ENCODE peak calls at places on chromosomes 3 and 15, in five cellular contexts. One of them, this sample, is unnamed.

GRCh38 chr15:31502541-31503229 is 176.1 kb downstream of the KLF13 start:
- DNase-seq in chondrocyte: peak
- DNase-seq in activated CD4-positive, alpha-beta T cell treated with anti-CD3 and anti-CD28 coated beads for 1 hour: no peak
- DNase-seq in AG04449: no peak
- DNase-seq in ecto neural progenitor cell: peak
- DNase-seq in this sample: no peak

GRCh38 chr15:90988249-90988648 is 6.1 kb downstream of the PRC1 start:
- DNase-seq in ecto neural progenitor cell: no peak
- DNase-seq in chondrocyte: no peak
- DNase-seq in activated CD4-positive, alpha-beta T cell treated with anti-CD3 and anti-CD28 coated beads for 1 hour: no peak
- DNase-seq in AG04449: no peak
- DNase-seq in this sample: no peak

GRCh38 chr3:52021869-52022268 is 26.2 kb upstream of the RPL29 start:
- DNase-seq in activated CD4-positive, alpha-beta T cell treated with anti-CD3 and anti-CD28 coated beads for 1 hour: no peak
- DNase-seq in AG04449: no peak
- DNase-seq in chondrocyte: no peak
- DNase-seq in ecto neural progenitor cell: no peak
- DNase-seq in this sample: no peak

GRCh38 chr3:12040902-12041301 is 36.7 kb downstream of the SYN2 start:
- DNase-seq in AG04449: no peak
- DNase-seq in ecto neural progenitor cell: no peak
- DNase-seq in activated CD4-positive, alpha-beta T cell treated with anti-CD3 and anti-CD28 coated beads for 1 hour: no peak
- DNase-seq in chondrocyte: no peak
- DNase-seq in this sample: no peak

GRCh38 chr3:17372811-17373210 is 369.6 kb downstream of the TBC1D5 start:
- DNase-seq in AG04449: no peak
- DNase-seq in ecto neural progenitor cell: no peak
- DNase-seq in activated CD4-positive, alpha-beta T cell treated with anti-CD3 and anti-CD28 coated beads for 1 hour: no peak
- DNase-seq in chondrocyte: no peak
- DNase-seq in this sample: peak

GRCh38 chr15:39429898-39430357 is 151.0 kb upstream of the THBS1 start:
- DNase-seq in AG04449: no peak
- DNase-seq in ecto neural progenitor cell: no peak
- DNase-seq in activated CD4-positive, alpha-beta T cell treated with anti-CD3 and anti-CD28 coated beads for 1 hour: no peak
- DNase-seq in chondrocyte: no peak
- DNase-seq in this sample: peak

GRCh38 chr15:65981837-65982696 is 112.8 kb downstream of the RAB11A start:
- DNase-seq in ecto neural progenitor cell: peak
- DNase-seq in AG04449: no peak
- DNase-seq in chondrocyte: no peak
- DNase-seq in activated CD4-positive, alpha-beta T cell treated with anti-CD3 and anti-CD28 coated beads for 1 hour: peak
- DNase-seq in this sample: no peak

GRCh38 chr3:82293435-82293834 is 532.0 kb upstream of the GBE1 start:
- DNase-seq in AG04449: no peak
- DNase-seq in activated CD4-positive, alpha-beta T cell treated with anti-CD3 and anti-CD28 coated beads for 1 hour: no peak
- DNase-seq in ecto neural progenitor cell: no peak
- DNase-seq in chondrocyte: no peak
- DNase-seq in this sample: peak

GRCh38 chr3:126104028-126104635 is 20.2 kb upstream of the SLC41A3 start:
- DNase-seq in activated CD4-positive, alpha-beta T cell treated with anti-CD3 and anti-CD28 coated beads for 1 hour: no peak
- DNase-seq in AG04449: no peak
- DNase-seq in chondrocyte: no peak
- DNase-seq in ecto neural progenitor cell: no peak
- DNase-seq in this sample: no peak

GRCh38 chr3:50356553-50356952 is 2.8 kb downstream of the TMEM115 start:
- DNase-seq in ecto neural progenitor cell: no peak
- DNase-seq in activated CD4-positive, alpha-beta T cell treated with anti-CD3 and anti-CD28 coated beads for 1 hour: no peak
- DNase-seq in chondrocyte: no peak
- DNase-seq in AG04449: no peak
- DNase-seq in this sample: peak

GRCh38 chr15:49290204-49290603 is 120.2 kb downstream of the GALK2 start:
- DNase-seq in chondrocyte: no peak
- DNase-seq in ecto neural progenitor cell: no peak
- DNase-seq in activated CD4-positive, alpha-beta T cell treated with anti-CD3 and anti-CD28 coated beads for 1 hour: no peak
- DNase-seq in AG04449: no peak
- DNase-seq in this sample: no peak

This sample was measured in PC-3.